ENCODE peak calls at places on chromosomes 1 and 21, in nine cellular contexts. T is Panc1, U is right atrium auricular region, P is upper lobe of right lung, N is A549, H is thoracic aorta, Y is cardiac fibroblast, I is brain microvascular endothelial cell, Z is colonic mucosa. B is an unnamed sample.

GRCh38 chr1:152479792-152480595 is 30.6 kb upstream of the LCE5A start:
- DNase-seq in T (no peak), U (no peak), H (no peak), I (no peak), Y (peak; percentile 21), N (peak; percentile 61), Z (peak; percentile 66), P (peak; percentile 70), B (no peak)

GRCh38 chr1:51654000-51654399 is 37.1 kb downstream of the OSBPL9 start:
- DNase-seq in H (no peak), T (no peak), Z (no peak), Y (no peak), I (no peak), U (no peak), N (no peak), P (no peak), B (no peak)

GRCh38 chr1:177048314-177049069 is 116.0 kb downstream of the ASTN1 start:
- DNase-seq in T (no peak), N (no peak), P (no peak), U (no peak), Y (no peak), Z (no peak), I (no peak), H (no peak), B (no peak)

GRCh38 chr1:93844262-93845045 is 34.6 kb downstream of the DNTTIP2 start:
- DNase-seq in Z (peak; percentile 69), P (no peak), Y (peak; percentile 91), H (no peak), N (peak; percentile 54), U (no peak), T (peak; percentile 50), I (peak; percentile 76), B (no peak)

GRCh38 chr21:44375281-44375651 is 21.8 kb downstream of the TRPM2 start:
- DNase-seq in H (no peak), U (no peak), P (peak; percentile 68), Y (no peak), T (no peak), N (no peak), Z (no peak), I (no peak), B (no peak)

GRCh38 chr1:208219659-208220282 is 24.4 kb downstream of the PLXNA2 start:
- DNase-seq in U (peak; percentile 88), Z (no peak), T (no peak), Y (peak; percentile 80), N (no peak), I (peak; percentile 60), P (peak; percentile 79), H (no peak), B (no peak)

GRCh38 chr1:69929278-69930057 is 275.9 kb downstream of the LRRC40 start:
- DNase-seq in I (no peak), T (no peak), P (no peak), Y (peak; percentile 32), U (no peak), N (no peak), H (no peak), Z (no peak), B (no peak)

GRCh38 chr1:235041201-235041600 is 87.4 kb downstream of the TOMM20 start:
- DNase-seq in H (no peak), I (no peak), P (peak; percentile 39), N (no peak), T (no peak), Y (no peak), U (no peak), Z (no peak), B (no peak)

GRCh38 chr1:119321661-119322419 is 46.7 kb upstream of the HAO2 start:
- DNase-seq in H (no peak), P (no peak), N (no peak), I (no peak), Y (no peak), U (no peak), T (no peak), Z (no peak), B (no peak)

GRCh38 chr1:119318466-119319309 is 49.9 kb upstream of the HAO2 start:
- DNase-seq in I (no peak), U (no peak), T (no peak), N (no peak), Z (no peak), H (no peak), Y (no peak), P (no peak), B (no peak)

GRCh38 chr1:119314001-119314796 is 54.4 kb upstream of the HAO2 start:
- DNase-seq in P (no peak), Y (no peak), T (no peak), N (no peak), Z (no peak), U (no peak), I (no peak), H (no peak), B (no peak)

GRCh38 chr1:119320100-119320499 is 48.5 kb upstream of the HAO2 start:
- DNase-seq in T (no peak), U (no peak), Y (no peak), N (no peak), I (no peak), P (no peak), H (no peak), Z (no peak), B (no peak)

DNA sequence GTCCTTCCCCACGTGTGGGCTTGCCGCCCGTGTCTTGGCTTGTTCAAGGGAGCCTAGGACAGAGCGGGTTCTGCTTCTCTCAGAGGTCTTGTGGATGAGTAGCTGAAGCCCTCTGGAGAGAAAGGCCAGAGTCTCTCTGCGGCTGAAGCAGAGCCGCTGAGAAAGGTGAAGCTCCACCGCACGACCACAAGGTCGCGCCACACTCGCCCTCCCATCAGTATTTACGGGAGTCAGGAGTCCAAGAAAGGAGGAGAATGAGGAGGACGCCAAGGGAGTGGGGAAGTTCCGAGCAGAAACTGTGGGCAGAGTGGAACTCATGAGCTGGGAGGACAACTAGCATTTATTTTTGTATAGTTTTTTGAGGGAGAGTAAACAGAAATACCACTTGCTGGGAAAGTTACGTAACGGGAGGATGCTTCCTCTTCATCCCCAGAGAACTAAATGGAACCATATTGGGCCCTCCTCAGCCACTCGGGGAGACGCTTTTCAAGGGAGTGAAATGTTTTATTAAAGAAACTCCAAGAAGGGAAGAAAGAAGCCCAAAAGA is 51.6 kb upstream of the HAO2 start:
- DNase-seq in T (no peak), Z (no peak), U (no peak), N (peak; percentile 3), I (no peak), Y (no peak), P (no peak), H (no peak), B (no peak)
- TF ChIP-seq CTCF in T (peak; percentile 35), Z (no peak), U (no peak), N (no peak), I (peak; percentile 42), Y (no peak), P (no peak), H (no peak), B (no peak)

DNA sequence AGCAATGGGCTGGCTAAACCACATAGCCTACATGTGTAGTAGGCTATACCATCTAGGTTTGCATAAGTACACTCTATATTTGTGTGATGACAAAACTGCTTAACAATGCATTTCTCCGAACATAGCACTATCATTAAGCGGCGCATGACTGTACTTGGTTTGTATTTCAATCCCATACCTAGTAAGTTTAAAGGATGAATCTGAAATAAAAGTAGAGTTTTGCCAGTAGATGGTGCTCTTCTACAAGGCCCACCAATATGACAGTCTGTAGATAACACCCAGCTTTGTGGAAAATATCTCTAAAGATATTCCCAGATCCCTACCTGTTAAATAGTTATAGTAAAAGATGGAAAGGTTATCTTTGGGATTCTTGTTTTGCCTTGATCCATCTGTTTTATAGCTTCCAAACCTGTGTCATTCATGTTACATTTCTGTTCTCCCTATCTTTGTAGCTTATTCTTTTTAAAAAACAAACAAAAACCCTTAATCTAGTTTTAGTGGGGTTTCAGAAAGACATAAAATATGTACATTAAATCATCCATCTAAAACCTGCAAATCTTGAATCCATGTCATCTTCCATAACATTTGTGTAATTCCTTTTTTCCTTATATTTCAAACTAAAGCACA is 33.9 kb upstream of the ASPM start:
- DNase-seq in U (no peak), N (peak; percentile 33), I (peak; percentile 64), Y (peak; percentile 73), T (no peak), H (no peak), Z (no peak), P (no peak), B (no peak)
- TF ChIP-seq CTCF in U (peak; percentile 71), N (peak; percentile 83), I (peak; percentile 59), Y (peak; percentile 55), T (peak; percentile 69), H (peak; percentile 38), Z (peak; percentile 47), P (peak; percentile 56), B (peak; percentile 34)

GRCh38 chr1:2643414-2644077 is 10.7 kb upstream of the MMEL1 start:
- DNase-seq in U (no peak), N (no peak), I (no peak), H (no peak), T (no peak), Z (no peak), P (peak; percentile 62), Y (no peak), B (no peak)

GRCh38 chr1:2644171-2644570 is 11.4 kb upstream of the MMEL1 start:
- DNase-seq in Y (no peak), U (no peak), I (no peak), P (peak; percentile 57), Z (no peak), H (no peak), N (no peak), T (no peak), B (peak; percentile 11)

GRCh38 chr1:2641381-2642130 is 8.7 kb upstream of the MMEL1 start:
- DNase-seq in P (peak; percentile 64), Y (no peak), N (no peak), H (no peak), T (no peak), I (no peak), U (no peak), Z (no peak), B (no peak)

GRCh38 chr1:2642131-2642559 is 9.3 kb upstream of the MMEL1 start:
- DNase-seq in Z (no peak), T (no peak), N (no peak), U (no peak), P (peak; percentile 63), I (no peak), Y (no peak), H (no peak), B (no peak)

DNA sequence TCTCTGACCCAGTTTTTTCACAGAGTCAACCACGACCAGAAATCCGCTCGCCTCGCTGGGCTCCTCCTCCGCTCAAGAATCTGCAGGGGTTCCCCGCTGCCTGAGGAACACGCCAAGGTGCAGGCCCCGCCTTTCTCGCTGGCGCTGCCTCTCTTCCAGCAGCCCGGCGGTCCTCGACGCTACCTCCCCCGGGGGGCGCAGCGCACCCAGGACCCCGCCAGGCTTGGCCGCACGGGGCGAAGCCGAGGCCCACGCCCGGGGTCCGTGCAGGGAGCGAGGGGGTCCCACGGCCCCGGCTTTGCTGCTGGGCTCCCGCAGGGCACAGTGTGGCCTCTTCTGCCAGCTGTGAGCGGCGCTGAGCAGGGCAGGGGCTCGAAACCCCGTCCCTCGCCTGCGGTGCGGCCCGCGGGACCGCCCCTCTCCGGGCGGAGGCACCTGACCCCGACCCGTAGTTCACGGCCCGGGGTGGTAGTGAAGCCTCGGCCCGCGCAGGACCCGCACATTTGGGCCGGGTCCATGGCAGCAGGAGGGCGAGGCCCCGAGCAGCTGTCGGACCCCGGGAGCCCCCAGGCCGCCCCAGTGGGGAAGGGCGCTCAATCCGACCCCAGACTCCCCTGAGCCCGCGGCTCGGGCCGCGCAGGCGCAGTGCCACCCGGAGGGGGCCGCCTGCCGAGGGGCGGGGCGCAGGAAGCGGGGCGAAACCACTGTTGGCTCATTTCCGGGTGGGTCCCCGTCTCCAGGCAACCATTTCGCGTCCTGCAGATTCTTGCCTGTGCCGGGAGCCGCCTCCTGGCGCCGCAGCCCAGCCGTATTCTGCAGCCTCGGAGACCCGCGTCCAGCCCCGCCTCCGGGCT is 10.0 kb upstream of the MMEL1 start:
- DNase-seq in Z (peak; percentile 92), U (peak; percentile 92), T (peak; percentile 38), H (no peak), Y (peak; percentile 93), I (peak; percentile 87), N (peak; percentile 94), P (peak; percentile 95), B (peak; percentile 92)
- TF ChIP-seq CTCF in Z (no peak), U (peak; percentile 38), T (no peak), H (no peak), Y (no peak), I (peak; percentile 27), N (no peak), P (peak; percentile 25), B (no peak)

GRCh38 chr21:42009018-42009830 is 936 bp downstream of the ZBTB21 start:
- DNase-seq in H (no peak), U (no peak), N (peak; percentile 6), T (no peak), Y (peak; percentile 40), P (peak; percentile 85), I (peak; percentile 42), Z (peak; percentile 56), B (peak; percentile 55)
- TF ChIP-seq CTCF in H (peak; percentile 42), U (peak; percentile 47), N (peak; percentile 8), T (peak; percentile 38), Y (peak; percentile 7), P (peak; percentile 29), I (peak; percentile 38), Z (no peak), B (no peak)

B was measured in activated B cell treated with CpG ODN at 0.5 μM for 24 hours.